ENCODE peak calls at places on chromosomes 1 and 21, in four cellular contexts. R, W, A and Z are unnamed samples. For H3K4me1, the result is how much of the 10 kb centered on the place peaks cover.

GRCh38 chr1:26794391-26794790 is 6.6 kb downstream of the PIGV start:
- DNase-seq in A (no peak), W (no peak), R (no peak), Z (no peak)

GRCh38 chr1:215718888-215719287 is 151.8 kb downstream of the KCTD3 start:
- DNase-seq in A (no peak), W (no peak), R (no peak), Z (no peak)

GRCh38 chr1:208131631-208132286 is 112.4 kb downstream of the PLXNA2 start:
- DNase-seq in A (no peak), W (no peak), R (no peak), Z (no peak)

GRCh38 chr1:109557520-109557919 is 9.1 kb downstream of the GNAI3 start:
- DNase-seq in W (no peak), A (no peak), R (no peak), Z (no peak)

GRCh38 chr1:170518185-170518834 is 13.7 kb upstream of the GORAB start:
- DNase-seq in A (no peak), W (no peak), R (no peak), Z (no peak)

GRCh38 chr1:213067366-213067765 is 16.3 kb downstream of the RPS6KC1 start:
- DNase-seq in W (no peak), A (no peak), R (no peak), Z (no peak)

GRCh38 chr1:33032126-33032869 is 4.4 kb downstream of the AK2 start:
- DNase-seq in A (no peak), R (no peak), W (no peak), Z (no peak)

GRCh38 chr1:116485071-116485735 is 85.6 kb downstream of the CD58 start:
- DNase-seq in W (peak), A (peak), R (peak), Z (peak)

GRCh38 chr1:116855220-116855619 is 54.5 kb upstream of the PTGFRN start:
- DNase-seq in A (peak), R (peak), W (no peak), Z (peak)

GRCh38 chr1:205344010-205344808 is 12.5 kb downstream of the KLHDC8A start:
- DNase-seq in W (no peak), R (no peak), A (peak), Z (peak)

GRCh38 chr21:32844076-32844475 is 72.5 kb upstream of the PAXBP1 start:
- DNase-seq in W (no peak), A (no peak), R (no peak), Z (no peak)

GRCh38 chr21:32403201-32403701 is 9.3 kb upstream of the EVA1C start:
- DNase-seq in A (peak), R (peak), W (peak), Z (peak)

GRCh38 chr1:112699425-112700144 is 7.3 kb downstream of the RHOC start:
- DNase-seq in A (peak), W (no peak), R (no peak), Z (no peak)

GRCh38 chr1:172533511-172534116 is 664 bp downstream of the SUCO start:
- DNase-seq in W (peak), R (no peak), A (peak), Z (no peak)

GRCh38 chr1:11339346-11340247 is 66.6 kb downstream of the UBIAD1 start:
- DNase-seq in R (no peak), A (peak), W (no peak), Z (peak)

GRCh38 chr1:246304468-246305259 is 202.4 kb downstream of the SMYD3 start:
- DNase-seq in W (no peak), R (no peak), A (no peak), Z (no peak)

GRCh38 chr1:173451981-173452380 is 25.2 kb upstream of the PRDX6 start:
- DNase-seq in A (no peak), W (no peak), R (peak), Z (no peak)

GRCh38 chr1:33244809-33245186 is 11.5 kb upstream of the ZNF362 start:
- DNase-seq in R (no peak), A (no peak), W (no peak), Z (no peak)

GRCh38 chr1:222251813-222252212 is 296.1 kb downstream of the HHIPL2 start:
- DNase-seq in W (no peak), R (no peak), A (no peak), Z (no peak)

GRCh38 chr1:231487019-231487418 is 41.5 kb upstream of the TSNAX start:
- DNase-seq in R (no peak), W (no peak), A (peak), Z (no peak)

GRCh38 chr1:29732438-29732837 is 496.1 kb downstream of the PTPRU start:
- DNase-seq in A (no peak), W (no peak), R (no peak), Z (no peak)

GRCh38 chr1:200409203-200409760 is 554 bp downstream of the ZNF281 start:
- DNase-seq in W (no peak), A (no peak), R (peak), Z (peak)

GRCh38 chr1:245788269-245788668 is 633.5 kb downstream of the KIF26B start:
- DNase-seq in A (no peak), W (no peak), R (no peak), Z (no peak)

GRCh38 chr21:35575280-35575915 is 484.9 kb downstream of the SETD4 start:
- DNase-seq in R (no peak), W (no peak), A (no peak), Z (no peak)

GRCh38 chr21:45381036-45381787 is 23.8 kb upstream of the COL18A1 start:
- DNase-seq in A (no peak), R (no peak), W (no peak), Z (peak)

GRCh38 chr1:210233495-210234253 is 1.1 kb downstream of the SERTAD4 start:
- DNase-seq in R (no peak), W (no peak), A (peak), Z (no peak)

GRCh38 chr1:195188821-195189220 is 1419.4 kb downstream of the KCNT2 start:
- DNase-seq in R (no peak), W (no peak), A (no peak), Z (no peak)

GRCh38 chr1:198893141-198893540 is 254.3 kb downstream of the PTPRC start:
- DNase-seq in R (no peak), A (no peak), W (no peak), Z (no peak)

GRCh38 chr1:230794431-230794830 is 47.2 kb downstream of the CAPN9 start:
- DNase-seq in A (no peak), R (no peak), W (no peak), Z (no peak)

GRCh38 chr1:156664949-156665411 is 12.2 kb downstream of the NES start:
- DNase-seq in R (peak), W (no peak), A (peak), Z (peak)

GRCh38 chr21:45401916-45402900 is 2.8 kb upstream of the COL18A1 start:
- DNase-seq in A (no peak), W (no peak), R (no peak), Z (peak)

GRCh38 chr1:228995229-228995628 is 259.9 kb downstream of the RHOU start:
- DNase-seq in R (no peak), W (no peak), A (no peak), Z (no peak)

GRCh38 chr1:228992044-228992443 is 256.8 kb downstream of the RHOU start:
- DNase-seq in A (no peak), R (no peak), W (no peak), Z (no peak)

GRCh38 chr1:228990906-228991569 is 255.8 kb downstream of the RHOU start:
- DNase-seq in R (no peak), W (no peak), A (no peak), Z (no peak)

GRCh38 chr1:228994691-228995090 is 259.4 kb downstream of the RHOU start:
- DNase-seq in A (no peak), W (no peak), R (no peak), Z (no peak)

DNA sequence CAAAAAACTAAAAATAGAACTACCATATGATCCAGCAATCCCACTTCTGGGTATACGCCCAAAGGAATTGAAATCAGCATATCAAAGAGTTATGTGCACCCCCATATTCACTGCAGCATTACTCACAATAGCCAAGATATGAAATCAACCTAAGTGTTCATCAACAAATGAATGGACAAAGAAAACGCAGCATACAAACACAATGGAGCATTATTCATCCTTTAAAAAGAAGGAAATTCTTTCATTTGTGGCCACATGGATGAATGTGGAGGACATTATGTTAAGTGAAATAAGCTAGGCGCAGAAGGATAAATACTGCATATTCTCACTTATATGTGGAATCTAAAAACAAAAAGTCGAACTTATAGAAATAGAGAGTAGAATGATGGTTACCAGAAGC is 257.8 kb downstream of the RHOU start:
- DNase-seq in A (no peak), W (peak), R (no peak), Z (no peak)
- H3K4me1 ChIP-seq in A (under half), W (under half), R (under half), Z (under half)

DNA sequence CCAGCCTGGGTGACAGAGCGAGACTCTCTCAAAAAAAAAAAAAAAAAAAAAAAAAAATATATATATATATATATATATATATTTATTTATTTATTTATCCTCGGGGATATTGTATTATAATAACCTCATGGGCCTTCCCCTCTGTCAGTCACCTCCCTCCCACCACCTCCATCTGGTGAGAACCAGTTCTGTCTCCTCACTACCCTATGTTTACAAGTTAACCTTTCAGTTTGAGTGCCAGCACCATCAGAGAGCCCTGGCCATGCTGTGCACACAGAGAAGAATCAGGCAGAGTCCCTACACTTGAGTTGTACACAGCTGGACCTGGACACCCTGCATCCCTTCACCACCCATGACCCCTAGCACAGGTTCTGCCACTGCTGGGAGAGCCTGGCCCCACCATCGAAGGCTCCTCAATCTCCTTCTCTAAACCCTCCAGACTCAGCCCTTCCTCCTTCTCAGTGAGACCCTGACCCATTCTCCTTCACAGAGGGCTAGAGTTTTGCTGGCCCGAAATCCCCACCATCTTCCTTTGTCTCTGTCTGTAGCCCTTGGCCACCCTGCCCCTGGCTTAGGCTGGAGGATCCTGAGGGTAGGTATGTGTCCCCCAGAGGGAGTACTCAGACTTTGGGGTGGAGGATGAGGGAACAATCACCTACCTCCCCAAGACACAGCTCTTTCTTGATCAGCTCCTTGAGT is 1.2 kb downstream of the S100A5 start:
- DNase-seq in W (no peak), A (no peak), R (no peak), Z (no peak)
- H3K4me1 ChIP-seq in W (under half), A (under half), R (under half), Z (under half)

GRCh38 chr1:155082941-155083541 is 4.4 kb downstream of the EFNA3 start:
- DNase-seq in R (no peak), A (peak), W (no peak), Z (no peak)
- H3K4me1 ChIP-seq in R (half or more), A (under half), W (under half), Z (under half)

GRCh38 chr1:16150508-16150907 is 5.4 kb downstream of the EPHA2 start:
- DNase-seq in W (no peak), A (no peak), R (no peak), Z (no peak)
- H3K4me1 ChIP-seq in W (under half), A (under half), R (half or more), Z (under half)

GRCh38 chr1:40078512-40079333 is 18.3 kb downstream of the PPT1 start:
- DNase-seq in W (peak), A (peak), R (peak), Z (no peak)

GRCh38 chr1:40075251-40075650 is 21.8 kb downstream of the PPT1 start:
- DNase-seq in A (no peak), W (no peak), R (no peak), Z (no peak)

GRCh38 chr1:40076895-40077312 is 20.1 kb downstream of the PPT1 start:
- DNase-seq in A (no peak), R (no peak), W (no peak), Z (no peak)

GRCh38 chr1:40081874-40082273 is 15.2 kb downstream of the PPT1 start:
- DNase-seq in A (no peak), W (no peak), R (no peak), Z (no peak)

GRCh38 chr1:40079774-40080390 is 17.2 kb downstream of the PPT1 start:
- DNase-seq in R (no peak), A (no peak), W (no peak), Z (no peak)
- H3K4me1 ChIP-seq in R (under half), A (under half), W (under half), Z (under half)

DNA sequence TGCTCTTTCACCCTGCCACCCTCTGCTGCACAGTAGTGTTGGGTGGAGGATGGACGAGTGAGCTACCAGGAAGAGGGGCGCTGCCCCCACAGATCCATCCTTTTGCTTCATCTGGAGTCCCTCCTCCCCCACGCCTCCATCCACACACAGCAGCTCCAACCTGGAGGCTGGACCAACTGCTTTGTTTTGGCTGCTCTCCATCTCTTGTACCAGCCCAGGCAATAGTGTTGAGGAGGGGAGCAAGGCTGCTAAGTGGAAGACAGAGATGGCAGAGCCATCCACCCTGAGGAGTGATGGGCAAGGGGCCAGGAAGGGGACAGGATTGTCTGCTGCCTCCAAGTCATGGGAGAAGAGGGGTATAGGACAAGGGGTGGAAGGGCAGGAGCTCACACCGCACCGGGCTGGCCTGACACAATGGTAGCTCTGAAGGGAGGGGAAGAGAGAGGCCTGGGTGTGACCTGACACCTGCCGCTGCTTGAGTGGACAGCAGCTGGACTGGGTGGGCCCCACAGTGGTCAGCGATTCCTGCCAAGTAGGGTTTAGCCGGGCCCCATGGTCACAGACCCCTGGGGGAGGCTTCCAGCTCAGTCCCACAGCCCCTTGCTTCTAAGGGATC is 8.5 kb downstream of the CHRNB2 start:
- DNase-seq in W (no peak), R (no peak), A (no peak), Z (no peak)
- H3K4me1 ChIP-seq in W (under half), R (under half), A (under half), Z (under half)